ENCODE peak calls at places on chromosomes 4 and X, in seven cellular contexts. Z is NCI-H1048, W is kidney glomerular epithelial cell, Q is kidney, R is ureter, J is heart right ventricle, K is A172. S is an unnamed sample.

GRCh38 chr4:94357624-94358023 is 15.0 kb upstream of the HPGDS start:
- DNase-seq in Z (no peak), W (no peak), Q (no peak), R (no peak), J (no peak), K (no peak), S (no peak)

GRCh38 chr4:10123227-10124101 is 6.9 kb upstream of the WDR1 start:
- DNase-seq in Z (no peak), W (peak; percentile 61), Q (no peak), R (no peak), J (no peak), K (no peak), S (no peak)

GRCh38 chr4:53767503-53767902 is 176.2 kb upstream of the LNX1 start:
- DNase-seq in Z (no peak), W (peak; percentile 30), Q (no peak), R (no peak), J (no peak), K (peak; percentile 6), S (no peak)

GRCh38 chrX:118847676-118848075 is 24.1 kb downstream of the ZCCHC12 start:
- DNase-seq in Z (peak; percentile 16), W (peak; percentile 14), Q (no peak), R (no peak), J (no peak), K (peak; percentile 25), S (no peak)

GRCh38 chr4:89249716-89250361 is 57.8 kb downstream of the GPRIN3 start:
- DNase-seq in Z (no peak), W (no peak), Q (peak; percentile 43), R (no peak), J (no peak), K (no peak), S (no peak)

GRCh38 chr4:168612435-168613139 is 115.7 kb downstream of the PALLD start:
- DNase-seq in Z (no peak), W (peak; percentile 20), Q (no peak), R (no peak), J (no peak), K (peak; percentile 53), S (no peak)

GRCh38 chr4:18422685-18423084 is 401.1 kb upstream of the LCORL start:
- DNase-seq in Z (no peak), W (no peak), Q (no peak), R (no peak), J (no peak), K (no peak), S (no peak)

GRCh38 chr4:184460495-184461285 is 13.7 kb downstream of the IRF2 start:
- DNase-seq in Z (no peak), W (no peak), Q (no peak), R (no peak), J (no peak), K (no peak), S (no peak)

GRCh38 chrX:44317196-44317595 is 26.3 kb downstream of the EFHC2 start:
- DNase-seq in Z (no peak), W (no peak), Q (no peak), R (no peak), J (no peak), K (no peak), S (no peak)

GRCh38 chr4:128450326-128451120 is 162.9 kb upstream of the PGRMC2 start:
- DNase-seq in Z (no peak), W (no peak), Q (no peak), R (no peak), J (no peak), K (no peak), S (no peak)

GRCh38 chr4:38857354-38858096 is 908 bp upstream of the TLR6 start:
- DNase-seq in Z (no peak), W (peak; percentile 90), Q (no peak), R (no peak), J (no peak), K (peak; percentile 91), S (peak; percentile 43)

GRCh38 chrX:119734897-119735339 is 23.5 kb upstream of the SOWAHD start:
- DNase-seq in Z (no peak), W (no peak), Q (peak; percentile 82), R (peak; percentile 43), J (peak; percentile 67), K (no peak), S (peak; percentile 28)

GRCh38 chr4:61890321-61890720 is 690.2 kb downstream of the ADGRL3 start:
- DNase-seq in Z (no peak), W (no peak), Q (no peak), R (no peak), J (no peak), K (no peak), S (no peak)

GRCh38 chrX:27964432-27964831 is 16.8 kb downstream of the DCAF8L1 start:
- DNase-seq in Z (no peak), W (no peak), Q (no peak), R (no peak), J (no peak), K (no peak), S (no peak)